ENCODE peak calls at places on chromosomes 2 and 18, in nine cellular contexts. E is activated CD4-positive, alpha-beta T cell treated with anti-CD3 and anti-CD28 coated beads for 24 hours; U is GM23248; D is effector memory CD8-positive, alpha-beta T cell; W is NCI-H2029; V is fibroblast of mammary gland; N is OCI-M1; O is activated naive CD8-positive, alpha-beta T cell treated with anti-CD3 and anti-CD28 coated beads for 36 hours; T is mesendoderm. A is an unnamed sample.

GRCh38 chr2:217585362-217585761 is 417.4 kb downstream of the TNS1 start:
- DNase-seq in D (no peak), U (no peak), E (no peak), T (no peak), O (no peak), W (peak), N (no peak), V (no peak), A (no peak)

GRCh38 chr18:69974365-69974764 is 26.7 kb upstream of the CD226 start:
- DNase-seq in N (no peak), E (no peak), T (no peak), W (no peak), V (peak), D (no peak), O (no peak), U (peak), A (no peak)

GRCh38 chr2:73436019-73436418 is 50.4 kb downstream of the ALMS1 start:
- DNase-seq in V (no peak), U (no peak), W (no peak), T (no peak), O (no peak), D (no peak), E (no peak), N (peak), A (no peak)

GRCh38 chr18:7872569-7872968 is 305.5 kb downstream of the PTPRM start:
- DNase-seq in T (peak), O (no peak), D (no peak), N (peak), E (no peak), U (peak), W (peak), V (peak), A (peak)

GRCh38 chr2:30777662-30778505 is 29.4 kb downstream of the CAPN13 start:
- DNase-seq in T (no peak), U (no peak), N (no peak), E (no peak), O (no peak), V (no peak), W (no peak), D (no peak), A (no peak)

GRCh38 chr2:233435436-233436190 is 81.3 kb downstream of the DGKD start:
- DNase-seq in V (no peak), D (no peak), E (no peak), O (no peak), T (no peak), N (no peak), U (no peak), W (no peak), A (no peak)

GRCh38 chr2:31969178-31969577 is 41.6 kb downstream of the MEMO1 start:
- DNase-seq in U (no peak), E (no peak), W (no peak), V (no peak), T (no peak), N (no peak), D (no peak), O (no peak), A (no peak)

GRCh38 chr2:190407662-190408537 is at the start of gene MFSD6:
- DNase-seq in U (peak), E (peak), T (peak), N (peak), D (peak), O (peak), V (no peak), W (peak), A (peak)

GRCh38 chr2:127195140-127196074 is 24.7 kb downstream of the CYP27C1 start:
- DNase-seq in N (no peak), E (no peak), V (no peak), D (no peak), U (no peak), W (no peak), O (no peak), T (no peak), A (no peak)

GRCh38 chr18:51017140-51017874 is 12.7 kb upstream of the SMAD4 start:
- DNase-seq in O (no peak), E (no peak), D (no peak), V (no peak), T (peak), U (no peak), N (no peak), W (no peak), A (no peak)

GRCh38 chr18:13221821-13222220 is 3.3 kb downstream of the LDLRAD4 start:
- DNase-seq in N (no peak), U (no peak), E (no peak), D (no peak), W (peak), O (no peak), T (no peak), V (no peak), A (no peak)

A was measured in erythroblast.